ENCODE peak calls at places on chromosomes 11 and 22, in four cellular contexts. A, H, E and V are unnamed samples.

GRCh38 chr11:45180158-45180887 is 33.9 kb downstream of the PRDM11 start:
- DNase-seq in E (peak; percentile 91), H (no peak), A (peak; percentile 77), V (no peak)

GRCh38 chr11:96019810-96020747 is 96.2 kb upstream of the MTMR2 start:
- DNase-seq in A (no peak), E (no peak), H (no peak), V (no peak)

GRCh38 chr11:120137611-120138521 is at the start of gene TRIM29:
- DNase-seq in A (no peak), E (no peak), H (peak; percentile 2), V (no peak)

GRCh38 chr11:129440028-129440630 is 64.5 kb downstream of the BARX2 start:
- DNase-seq in E (peak; percentile 69), H (no peak), A (no peak), V (no peak)

GRCh38 chr11:102456381-102456780 is 3.8 kb upstream of the TMEM123 start:
- DNase-seq in E (no peak), H (no peak), A (no peak), V (no peak)

GRCh38 chr22:48931452-48931851 is 896.2 kb downstream of the BRD1 start:
- DNase-seq in E (no peak), A (no peak), H (no peak), V (no peak)

GRCh38 chr11:36088234-36088975 is 144.5 kb downstream of the LDLRAD3 start:
- DNase-seq in E (no peak), H (no peak), A (no peak), V (no peak)

GRCh38 chr22:27270818-27271510 is 530.6 kb downstream of the MN1 start:
- DNase-seq in A (no peak), E (no peak), H (peak; percentile 26), V (no peak)

GRCh38 chr11:121095561-121095960 is 5.5 kb upstream of the TECTA start:
- DNase-seq in H (no peak), E (no peak), A (no peak), V (no peak)

GRCh38 chr22:42500164-42500835 is 19.3 kb downstream of the RRP7A start:
- DNase-seq in A (peak; percentile 94), E (peak; percentile 96), H (peak; percentile 79), V (peak; percentile 83)

GRCh38 chr11:83292709-83293435 is 6.7 kb upstream of the CCDC90B start:
- DNase-seq in E (no peak), H (peak; percentile 33), A (no peak), V (no peak)

GRCh38 chr11:41222236-41222635 is 237.2 kb downstream of the LRRC4C start:
- DNase-seq in E (no peak), A (no peak), H (no peak), V (no peak)

GRCh38 chr22:25402501-25403283 is 161.8 kb upstream of the GRK3 start:
- DNase-seq in E (no peak), H (peak; percentile 73), A (no peak), V (no peak)

GRCh38 chr11:37503411-37504065 is 905.5 kb upstream of the RAG2 start:
- DNase-seq in H (no peak), A (no peak), E (no peak), V (no peak)

GRCh38 chr11:119759324-119759723 is 30.3 kb upstream of the NECTIN1 start:
- DNase-seq in A (no peak), E (no peak), H (no peak), V (no peak)

GRCh38 chr11:63614136-63614664 is at the start of gene PLAAT3:
- DNase-seq in A (peak; percentile 91), E (peak; percentile 88), H (peak; percentile 82), V (no peak)

GRCh38 chr22:19886605-19887250 is 32.1 kb upstream of the GNB1L start:
- DNase-seq in E (peak; percentile 51), H (no peak), A (peak; percentile 74), V (peak; percentile 30)

GRCh38 chr11:71238285-71238875 is 14.0 kb downstream of the SHANK2 start:
- DNase-seq in E (no peak), A (no peak), H (no peak), V (no peak)

GRCh38 chr11:79438631-79439429 is 2.0 kb downstream of the TENM4 start:
- DNase-seq in A (no peak), E (peak; percentile 45), H (peak; percentile 9), V (no peak)

GRCh38 chr11:132296946-132297610 is 926.7 kb downstream of the NTM start:
- DNase-seq in E (no peak), H (no peak), A (no peak), V (no peak)

GRCh38 chr11:1008001-1008400 is 28.5 kb downstream of the MUC6 start:
- DNase-seq in E (peak; percentile 68), H (no peak), A (no peak), V (no peak)

GRCh38 chr11:45801723-45802315 is 3.1 kb upstream of the SLC35C1 start:
- DNase-seq in A (no peak), H (no peak), E (no peak), V (no peak)

GRCh38 chr11:86741489-86742435 is 58.6 kb upstream of the PRSS23 start:
- DNase-seq in E (no peak), A (no peak), H (no peak), V (no peak)

GRCh38 chr22:25080855-25081254 is 118.8 kb upstream of the CRYBB3 start:
- DNase-seq in H (no peak), A (no peak), E (no peak), V (no peak)

GRCh38 chr22:19992481-19992911 is 24.1 kb downstream of the ARVCF start:
- DNase-seq in A (peak; percentile 13), H (no peak), E (peak; percentile 37), V (no peak)

DNA sequence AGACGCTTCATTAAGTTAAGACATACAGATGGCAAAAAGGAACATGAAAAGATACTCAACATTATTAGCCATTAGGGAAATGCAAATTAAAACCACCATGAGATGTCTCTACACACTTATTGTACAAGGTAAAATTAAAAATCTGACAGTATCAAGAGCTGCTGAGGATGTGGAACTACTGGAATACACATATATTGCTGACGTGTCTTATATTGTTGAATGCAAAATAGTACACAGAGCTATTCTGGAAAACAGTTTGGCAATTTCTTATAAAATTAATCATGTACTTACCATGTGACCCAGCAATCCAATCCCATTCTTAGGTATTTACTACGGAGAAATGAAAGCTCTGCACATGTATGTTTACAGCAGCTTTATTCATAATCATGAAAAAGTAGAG is 742.5 kb downstream of the TBC1D22A start:
- DNase-seq in H (no peak), E (no peak), A (no peak), V (no peak)
- H3K27ac ChIP-seq in H (no peak overlapping the region), E (no peak overlapping the region), A (no peak overlapping the region), V (no peak overlapping the region)

GRCh38 chr22:45548991-45549736 is 46.5 kb downstream of the FBLN1 start:
- DNase-seq in A (no peak), H (no peak), E (no peak), V (no peak)
- TF ChIP-seq CTCF in A (no peak), H (no peak), E (no peak), V (no peak)

DNA sequence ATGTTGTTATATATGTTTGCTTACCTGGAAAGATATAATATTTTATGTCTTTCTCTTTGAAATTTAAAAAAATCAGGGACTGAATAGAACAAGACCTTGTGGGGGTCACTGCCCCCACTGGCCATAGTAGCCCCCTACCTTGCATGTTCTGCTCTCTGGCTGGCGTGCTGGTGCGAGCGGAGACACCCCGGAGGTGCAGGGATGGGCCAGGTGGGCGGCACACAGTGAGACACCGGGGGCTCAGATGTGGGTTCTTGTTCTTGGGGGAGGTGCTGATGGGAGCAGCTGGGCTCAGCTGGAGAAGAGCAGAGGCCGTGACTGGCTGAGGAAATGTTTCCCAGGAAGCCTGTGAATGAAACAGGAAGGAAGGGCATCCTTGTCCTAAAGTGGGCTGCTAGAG is 20.2 kb downstream of the GAB4 start:
- DNase-seq in H (no peak), A (no peak), E (no peak), V (no peak)
- H3K27me3 ChIP-seq in H (peaks cover 6% of the 10 kb centered on the region), A (peaks cover 6% of the 10 kb centered on the region), E (no peaks in the 10 kb centered on the region), V (no peaks in the 10 kb centered on the region)

GRCh38 chr11:42840176-42840829 is 471.5 kb upstream of the API5 start:
- DNase-seq in E (no peak), A (no peak), H (no peak), V (no peak)

GRCh38 chr11:42841563-42841962 is 470.2 kb upstream of the API5 start:
- DNase-seq in A (no peak), E (no peak), H (no peak), V (no peak)

DNA sequence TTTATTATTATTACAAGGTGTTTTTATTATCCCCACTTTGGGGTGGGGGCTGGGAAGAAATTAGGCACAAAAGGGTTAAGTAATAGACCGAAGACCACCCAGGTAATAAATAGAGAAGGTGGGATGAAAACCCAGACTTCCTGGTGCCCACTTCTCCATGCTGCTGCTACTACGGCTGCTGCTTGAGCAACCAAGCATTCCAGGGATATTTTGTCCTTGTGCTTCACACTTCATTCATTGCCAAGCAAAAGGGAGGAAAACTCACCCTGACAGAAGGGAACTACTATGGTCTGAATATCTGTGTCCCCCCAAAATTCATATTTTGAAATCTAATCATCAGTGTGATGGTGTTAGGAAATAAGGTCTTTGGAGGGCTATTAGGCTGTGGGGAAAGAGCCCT is 470.9 kb upstream of the API5 start:
- DNase-seq in E (no peak), H (no peak), A (no peak), V (no peak)
- H3K27ac ChIP-seq in E (no peak overlapping the region), H (no peak overlapping the region), A (no peak overlapping the region), V (no peak overlapping the region)

GRCh38 chr11:60629399-60629798 is 70.0 kb upstream of the MS4A8 start:
- DNase-seq in E (no peak), A (no peak), H (no peak), V (no peak)

GRCh38 chr11:60625262-60625661 is 74.2 kb upstream of the MS4A8 start:
- DNase-seq in E (no peak), A (no peak), H (no peak), V (no peak)
- TF ChIP-seq CTCF in E (no peak), A (no peak), H (no peak), V (no peak)

GRCh38 chr11:76564400-76564799 is 106.1 kb downstream of the LRRC32 start:
- DNase-seq in A (no peak), E (no peak), H (no peak), V (no peak)
- H3K27me3 ChIP-seq in A (no peaks in the 10 kb centered on the region), E (no peaks in the 10 kb centered on the region), H (no peaks in the 10 kb centered on the region), V (peaks cover 5% of the 10 kb centered on the region)